ENCODE peak calls at places on chromosomes 6 and 20, in six cellular contexts. One of them, this sample, is unnamed.

GRCh38 chr6:157096105-157096504 is 227.2 kb downstream of the TMEM242 start:
- DNase-seq in left lung: no peak
- DNase-seq in K562: no peak
- DNase-seq in adrenal gland: no peak
- DNase-seq in uterus: no peak
- DNase-seq in brain microvascular endothelial cell: no peak
- DNase-seq in this sample: no peak

GRCh38 chr20:59356662-59357061 is 56.3 kb downstream of the EDN3 start:
- DNase-seq in brain microvascular endothelial cell: no peak
- DNase-seq in uterus: no peak
- DNase-seq in adrenal gland: no peak
- DNase-seq in left lung: no peak
- DNase-seq in K562: no peak
- DNase-seq in this sample: no peak

GRCh38 chr6:83198486-83199172 is 5.5 kb downstream of the RWDD2A start:
- DNase-seq in left lung: no peak
- DNase-seq in K562: no peak
- DNase-seq in brain microvascular endothelial cell: peak; percentile 42
- DNase-seq in adrenal gland: no peak
- DNase-seq in uterus: no peak
- DNase-seq in this sample: no peak

GRCh38 chr6:36713846-36714245 is 16.2 kb downstream of the RAB44 start:
- DNase-seq in uterus: no peak
- DNase-seq in left lung: no peak
- DNase-seq in brain microvascular endothelial cell: no peak
- DNase-seq in adrenal gland: no peak
- DNase-seq in K562: no peak
- DNase-seq in this sample: no peak

GRCh38 chr6:137389150-137389664 is 105.0 kb downstream of the OLIG3 start:
- DNase-seq in uterus: no peak
- DNase-seq in K562: peak; percentile 41
- DNase-seq in brain microvascular endothelial cell: peak; percentile 1
- DNase-seq in left lung: peak; percentile 43
- DNase-seq in adrenal gland: peak; percentile 14
- DNase-seq in this sample: no peak

GRCh38 chr20:61387204-61387958 is 135.3 kb downstream of the CDH4 start:
- DNase-seq in uterus: no peak
- DNase-seq in brain microvascular endothelial cell: peak; percentile 1
- DNase-seq in adrenal gland: no peak
- DNase-seq in left lung: no peak
- DNase-seq in K562: peak; percentile 15
- DNase-seq in this sample: peak; percentile 42

GRCh38 chr6:16624631-16625299 is 136.5 kb downstream of the ATXN1 start:
- DNase-seq in brain microvascular endothelial cell: no peak
- DNase-seq in adrenal gland: no peak
- DNase-seq in K562: no peak
- DNase-seq in uterus: no peak
- DNase-seq in left lung: no peak
- DNase-seq in this sample: no peak

GRCh38 chr6:114000066-114000465 is 29.1 kb upstream of the HDAC2 start:
- DNase-seq in K562: no peak
- DNase-seq in uterus: no peak
- DNase-seq in left lung: no peak
- DNase-seq in adrenal gland: no peak
- DNase-seq in brain microvascular endothelial cell: peak; percentile 68
- DNase-seq in this sample: no peak

GRCh38 chr6:14984454-14984853 is 261.4 kb upstream of the JARID2 start:
- DNase-seq in K562: peak; percentile 37
- DNase-seq in brain microvascular endothelial cell: no peak
- DNase-seq in adrenal gland: peak; percentile 60
- DNase-seq in uterus: no peak
- DNase-seq in left lung: peak; percentile 47
- DNase-seq in this sample: peak; percentile 83

GRCh38 chr6:34248198-34248726 is 544 bp downstream of the SMIM29 start:
- DNase-seq in K562: peak; percentile 85
- DNase-seq in uterus: peak; percentile 75
- DNase-seq in left lung: peak; percentile 80
- DNase-seq in adrenal gland: peak; percentile 70
- DNase-seq in brain microvascular endothelial cell: no peak
- DNase-seq in this sample: peak; percentile 79

GRCh38 chr6:127532991-127533390 is 13.9 kb upstream of the MTCL3 start:
- DNase-seq in brain microvascular endothelial cell: no peak
- DNase-seq in left lung: no peak
- DNase-seq in adrenal gland: no peak
- DNase-seq in K562: no peak
- DNase-seq in uterus: no peak
- DNase-seq in this sample: no peak

GRCh38 chr6:158769696-158770446 is 49.3 kb downstream of the EZR start:
- DNase-seq in brain microvascular endothelial cell: no peak
- DNase-seq in K562: no peak
- DNase-seq in left lung: no peak
- DNase-seq in adrenal gland: no peak
- DNase-seq in uterus: no peak
- DNase-seq in this sample: no peak

GRCh38 chr20:4082406-4083102 is 67.2 kb upstream of the RNF24 start:
- DNase-seq in brain microvascular endothelial cell: peak; percentile 67
- DNase-seq in left lung: peak; percentile 76
- DNase-seq in adrenal gland: peak; percentile 86
- DNase-seq in uterus: peak; percentile 58
- DNase-seq in K562: peak; percentile 93
- DNase-seq in this sample: peak; percentile 29

GRCh38 chr20:38748863-38749153 is 548 bp downstream of the ACTR5 start:
- DNase-seq in left lung: no peak
- DNase-seq in brain microvascular endothelial cell: no peak
- DNase-seq in K562: peak; percentile 68
- DNase-seq in adrenal gland: no peak
- DNase-seq in uterus: no peak
- DNase-seq in this sample: no peak

GRCh38 chr6:29678114-29678513 is 2.8 kb downstream of the ZFP57 start:
- DNase-seq in left lung: no peak
- DNase-seq in uterus: no peak
- DNase-seq in brain microvascular endothelial cell: no peak
- DNase-seq in adrenal gland: no peak
- DNase-seq in K562: no peak
- DNase-seq in this sample: no peak

GRCh38 chr20:46543959-46544358 is 6.5 kb downstream of the OCSTAMP start:
- DNase-seq in left lung: no peak
- DNase-seq in brain microvascular endothelial cell: no peak
- DNase-seq in adrenal gland: no peak
- DNase-seq in K562: no peak
- DNase-seq in uterus: no peak
- DNase-seq in this sample: no peak

GRCh38 chr20:46544576-46544975 is 5.9 kb downstream of the OCSTAMP start:
- DNase-seq in brain microvascular endothelial cell: no peak
- DNase-seq in adrenal gland: no peak
- DNase-seq in left lung: no peak
- DNase-seq in K562: no peak
- DNase-seq in uterus: no peak
- DNase-seq in this sample: no peak

GRCh38 chr20:46541229-46541935 is 9.1 kb downstream of the OCSTAMP start:
- DNase-seq in left lung: no peak
- DNase-seq in brain microvascular endothelial cell: no peak
- DNase-seq in uterus: no peak
- DNase-seq in K562: no peak
- DNase-seq in adrenal gland: no peak
- DNase-seq in this sample: no peak

GRCh38 chr20:46545077-46545826 is 5.2 kb downstream of the OCSTAMP start:
- DNase-seq in K562: no peak
- DNase-seq in left lung: no peak
- DNase-seq in adrenal gland: peak; percentile 23
- DNase-seq in uterus: no peak
- DNase-seq in brain microvascular endothelial cell: no peak
- DNase-seq in this sample: no peak

DNA sequence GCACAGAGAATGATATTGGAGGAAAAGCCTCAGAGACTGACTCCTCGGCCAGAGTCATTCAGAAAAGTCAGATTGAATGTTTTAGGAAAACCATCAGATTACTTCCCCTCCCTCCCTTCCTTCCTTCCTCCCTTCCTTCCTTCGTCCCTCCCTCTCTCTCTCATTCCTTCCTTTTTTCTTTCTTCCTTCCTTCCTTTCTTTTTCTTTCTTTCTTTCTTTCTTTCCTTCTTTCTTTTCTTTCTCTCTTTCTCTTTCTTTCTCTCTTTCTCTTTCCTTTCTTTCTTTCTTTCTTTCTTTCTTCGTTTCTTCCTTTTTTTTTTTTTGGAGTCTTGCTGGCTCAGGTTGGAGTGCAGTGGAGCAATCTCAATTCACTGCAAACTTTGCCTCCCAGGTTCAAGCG is 7.4 kb downstream of the OCSTAMP start:
- DNase-seq in left lung: no peak
- DNase-seq in K562: no peak
- DNase-seq in uterus: no peak
- DNase-seq in adrenal gland: no peak
- DNase-seq in brain microvascular endothelial cell: no peak
- DNase-seq in this sample: no peak
- H3K27ac ChIP-seq in left lung: no peak overlapping the region
- H3K27ac ChIP-seq in K562: no peak overlapping the region
- H3K27ac ChIP-seq in uterus: no peak overlapping the region
- H3K27ac ChIP-seq in adrenal gland: no peak overlapping the region
- H3K27ac ChIP-seq in brain microvascular endothelial cell: no peak overlapping the region
- H3K27ac ChIP-seq in this sample: no peak overlapping the region

DNA sequence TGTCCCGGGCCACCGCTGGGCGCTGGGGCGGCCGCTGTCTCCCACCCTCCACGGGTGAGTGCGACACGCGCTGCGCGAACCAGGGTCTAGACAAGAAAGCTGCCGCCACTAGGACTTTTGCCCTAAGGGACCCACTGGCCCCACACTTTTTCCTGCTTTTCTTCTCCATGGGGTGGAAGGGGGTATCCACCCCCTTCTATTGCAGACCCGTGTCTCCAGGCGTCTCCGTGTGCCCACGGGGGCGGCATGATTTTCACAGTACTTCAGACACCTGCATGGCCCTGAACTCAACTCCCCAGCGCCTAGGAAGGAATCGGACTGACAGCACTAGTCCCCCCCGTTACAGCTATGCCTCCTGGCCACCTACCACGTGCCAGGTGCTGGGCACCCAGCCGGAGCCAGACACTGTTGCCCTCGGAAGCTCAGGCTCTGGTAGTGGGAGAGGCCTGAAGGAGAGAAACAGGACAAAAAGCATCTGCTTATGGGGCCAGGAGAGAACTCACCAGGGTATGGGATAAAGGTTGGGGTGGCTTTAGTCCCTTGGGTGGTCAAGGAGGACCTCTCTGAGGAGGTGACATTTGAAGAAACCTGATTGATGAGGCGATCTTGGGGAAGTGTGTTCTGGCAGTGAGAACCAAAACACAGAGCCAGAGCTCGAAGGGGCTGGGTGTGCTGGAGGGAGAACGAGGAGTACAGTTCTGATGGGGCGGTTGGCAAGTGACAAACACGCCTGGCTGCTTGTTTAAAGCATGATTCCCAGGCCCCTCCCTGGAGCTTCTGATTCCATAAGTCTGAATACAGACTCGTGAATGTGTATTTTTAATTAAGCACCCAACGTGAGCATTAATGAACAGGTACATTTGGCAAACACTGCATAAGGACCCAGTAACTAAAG is 622 bp upstream of the NFATC2 start:
- DNase-seq in K562: no peak
- DNase-seq in adrenal gland: no peak
- DNase-seq in left lung: no peak
- DNase-seq in uterus: no peak
- DNase-seq in brain microvascular endothelial cell: no peak
- DNase-seq in this sample: peak; percentile 33
- H3K27ac ChIP-seq in K562: no peak overlapping the region
- H3K27ac ChIP-seq in adrenal gland: no peak overlapping the region
- H3K27ac ChIP-seq in left lung: no peak overlapping the region
- H3K27ac ChIP-seq in uterus: peak overlapping the region; percentile 22
- H3K27ac ChIP-seq in brain microvascular endothelial cell: no peak overlapping the region
- H3K27ac ChIP-seq in this sample: no peak overlapping the region

DNA sequence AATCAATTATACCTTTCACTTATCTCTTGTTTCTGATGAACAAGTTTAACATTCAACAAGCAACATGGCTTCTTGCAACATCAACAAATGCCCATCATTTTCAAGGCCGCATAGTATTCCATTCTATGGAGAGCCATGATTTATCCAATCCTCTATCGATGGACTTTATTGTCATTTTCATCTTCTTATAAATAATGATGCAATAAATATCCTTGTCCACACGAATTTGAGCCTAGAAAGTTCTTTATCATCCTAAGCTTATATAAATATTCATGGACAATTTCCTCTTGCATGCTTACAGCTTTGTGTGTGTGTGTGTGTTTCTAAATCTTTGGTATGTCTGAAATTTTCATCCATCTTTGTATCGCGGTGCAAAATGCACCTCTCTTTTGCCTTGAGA is 29.1 kb downstream of the TOX2 start:
- DNase-seq in K562: no peak
- DNase-seq in uterus: no peak
- DNase-seq in adrenal gland: no peak
- DNase-seq in left lung: no peak
- DNase-seq in brain microvascular endothelial cell: no peak
- DNase-seq in this sample: no peak
- H3K27ac ChIP-seq in K562: no peak overlapping the region
- H3K27ac ChIP-seq in uterus: no peak overlapping the region
- H3K27ac ChIP-seq in adrenal gland: no peak overlapping the region
- H3K27ac ChIP-seq in left lung: no peak overlapping the region
- H3K27ac ChIP-seq in brain microvascular endothelial cell: no peak overlapping the region
- H3K27ac ChIP-seq in this sample: no peak overlapping the region

DNA sequence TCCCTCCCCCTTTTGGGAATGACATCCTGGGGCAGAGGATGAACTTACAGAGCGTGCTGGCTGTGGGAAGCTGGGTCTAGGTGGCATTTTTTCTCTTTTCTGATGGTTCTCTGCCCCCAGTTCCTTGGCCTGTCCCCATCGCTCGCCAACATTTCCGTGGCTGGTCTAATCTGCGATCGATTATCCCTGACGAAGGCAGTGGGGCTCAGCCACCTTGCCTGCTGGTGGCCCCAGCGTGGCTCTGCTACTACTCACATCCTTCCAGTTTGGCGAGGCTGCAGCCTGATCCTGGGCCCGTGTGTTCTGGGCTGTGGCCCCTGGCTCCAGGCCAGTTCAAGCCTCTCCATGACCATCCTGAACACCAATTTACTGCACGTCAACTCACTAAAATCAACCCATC is 6.4 kb upstream of the HLA-DOA start:
- DNase-seq in K562: no peak
- DNase-seq in uterus: no peak
- DNase-seq in left lung: no peak
- DNase-seq in adrenal gland: no peak
- DNase-seq in brain microvascular endothelial cell: no peak
- DNase-seq in this sample: no peak
- H3K27ac ChIP-seq in K562: no peak overlapping the region
- H3K27ac ChIP-seq in uterus: no peak overlapping the region
- H3K27ac ChIP-seq in left lung: no peak overlapping the region
- H3K27ac ChIP-seq in adrenal gland: no peak overlapping the region
- H3K27ac ChIP-seq in brain microvascular endothelial cell: no peak overlapping the region
- H3K27ac ChIP-seq in this sample: no peak overlapping the region

This sample was measured in testis.